ENCODE peak calls at places on chromosomes 7 and 10, in four cellular contexts. C is activated CD8-positive, alpha-beta T cell treated with anti-CD3 and anti-CD28 coated beads for 36 hours; R is stimulated activated CD4-positive, alpha-beta T cell treated with anti-CD3 and anti-CD28 coated beads, Interleukin-12 subunit alpha, Interleukin-12 subunit beta, amount 100 ng/mL, for 24 hours; E is GM23248. S is an unnamed sample.

GRCh38 chr10:76354349-76354748 is 922.9 kb downstream of the LRMDA start:
- DNase-seq in C (no peak), R (no peak), E (no peak), S (no peak)

GRCh38 chr7:103446046-103446520 is at the start of gene SLC26A5:
- DNase-seq in E (peak; percentile 22), C (no peak), R (peak; percentile 18), S (peak; percentile 23)

GRCh38 chr10:132300582-132300981 is 7.2 kb downstream of the STK32C start:
- DNase-seq in C (no peak), E (no peak), R (no peak), S (no peak)

GRCh38 chr7:28355553-28356319 is 56.6 kb upstream of the CREB5 start:
- DNase-seq in R (no peak), C (no peak), E (no peak), S (no peak)

GRCh38 chr7:25098096-25099046 is 26.7 kb downstream of the CYCS start:
- DNase-seq in R (peak; percentile 40), E (peak; percentile 88), C (peak; percentile 74), S (peak; percentile 53)

GRCh38 chr10:98173258-98173657 is 38.8 kb downstream of the R3HCC1L start:
- DNase-seq in C (no peak), R (no peak), E (no peak), S (peak; percentile 72)

GRCh38 chr10:33982995-33983394 is 648.5 kb upstream of the NRP1 start:
- DNase-seq in E (peak; percentile 28), C (no peak), R (no peak), S (no peak)

GRCh38 chr10:46273506-46274477 is 13.0 kb upstream of the ANTXRL start:
- DNase-seq in C (peak; percentile 36), E (no peak), R (no peak), S (no peak)

GRCh38 chr7:46651561-46652088 is 730.6 kb upstream of the IGFBP3 start:
- DNase-seq in C (no peak), R (no peak), E (no peak), S (no peak)

GRCh38 chr10:47111329-47111862 is 188.6 kb upstream of the GDF10 start:
- DNase-seq in C (no peak), E (no peak), R (no peak), S (no peak)

GRCh38 chr7:17140421-17140820 is 158.0 kb upstream of the AHR start:
- DNase-seq in R (no peak), E (peak; percentile 35), C (no peak), S (no peak)

GRCh38 chr7:130926021-130926691 is 192.1 kb upstream of the KLF14 start:
- DNase-seq in R (no peak), E (no peak), C (peak; percentile 30), S (no peak)

GRCh38 chr7:22997871-22998515 is 15.9 kb downstream of the HYCC1 start:
- DNase-seq in R (no peak), E (no peak), C (no peak), S (no peak)

GRCh38 chr10:119305860-119306513 is 98.6 kb downstream of the GRK5 start:
- DNase-seq in E (peak; percentile 98), R (peak; percentile 78), C (peak; percentile 96), S (no peak)

GRCh38 chr7:91182819-91183405 is 81.3 kb upstream of the FZD1 start:
- DNase-seq in C (no peak), E (peak; percentile 95), R (no peak), S (no peak)

GRCh38 chr7:105219771-105220160 is 169.0 kb downstream of the SRPK2 start:
- DNase-seq in C (no peak), E (peak; percentile 76), R (no peak), S (no peak)

GRCh38 chr10:119498889-119499864 is 43.3 kb downstream of the RGS10 start:
- DNase-seq in R (no peak), E (peak; percentile 30), C (peak; percentile 74), S (no peak)

GRCh38 chr10:4902571-4903011 is 60.6 kb upstream of the AKR1C1 start:
- DNase-seq in R (peak; percentile 2), C (peak; percentile 26), E (peak; percentile 26), S (no peak)

GRCh38 chr7:95772298-95772770 is at the start of gene DYNC1I1:
- DNase-seq in C (peak; percentile 35), E (peak; percentile 77), R (peak; percentile 22), S (peak; percentile 74)

GRCh38 chr7:24907311-24907886 is 72.6 kb downstream of the OSBPL3 start:
- DNase-seq in C (peak; percentile 43), R (peak; percentile 15), E (peak; percentile 63), S (no peak)

GRCh38 chr7:150339369-150339768 is 2.1 kb downstream of the RARRES2 start:
- DNase-seq in E (no peak), R (no peak), C (no peak), S (no peak)

GRCh38 chr10:49176310-49177268 is 11.6 kb downstream of the TMEM273 start:
- DNase-seq in E (no peak), R (no peak), C (no peak), S (peak; percentile 43)